ENCODE peak calls at places on chromosomes 5 and 9, in four cellular contexts. H, T, O and C are unnamed samples.

GRCh38 chr5:100270323-100270771 is 264.8 kb upstream of the FAM174A start:
- DNase-seq in H (no peak), T (no peak), O (no peak), C (no peak)

GRCh38 chr5:108681079-108681921 is 66.4 kb upstream of the FER start:
- DNase-seq in H (no peak), T (peak; percentile 50), O (peak; percentile 26), C (peak; percentile 43)

GRCh38 chr5:55303238-55303690 is 4.2 kb downstream of the DHX29 start:
- DNase-seq in H (no peak), T (no peak), O (no peak), C (no peak)

GRCh38 chr5:56745864-56746263 is 69.5 kb upstream of the MAP3K1 start:
- DNase-seq in T (no peak), O (no peak), H (no peak), C (no peak)

GRCh38 chr9:77751341-77752091 is 103.4 kb upstream of the GNA14 start:
- DNase-seq in O (peak; percentile 9), T (peak; percentile 35), H (no peak), C (peak; percentile 58)

GRCh38 chr5:56481147-56481997 is 248.2 kb upstream of the ANKRD55 start:
- DNase-seq in O (no peak), T (peak; percentile 35), H (peak; percentile 60), C (no peak)

GRCh38 chr5:862367-863243 is 11.8 kb upstream of the ZDHHC11 start:
- DNase-seq in H (no peak), O (no peak), T (no peak), C (no peak)

GRCh38 chr9:76135902-76136301 is 245.4 kb downstream of the PCSK5 start:
- DNase-seq in O (no peak), H (no peak), T (no peak), C (no peak)

GRCh38 chr5:393846-394275 is 49.1 kb upstream of the EXOC3 start:
- DNase-seq in H (no peak), O (no peak), T (no peak), C (no peak)

GRCh38 chr5:159825551-159826051 is 90.7 kb upstream of the ADRA1B start:
- DNase-seq in T (no peak), H (no peak), O (no peak), C (peak; percentile 44)

GRCh38 chr5:17000296-17000939 is 64.3 kb upstream of the MYO10 start:
- DNase-seq in T (no peak), H (no peak), O (no peak), C (peak; percentile 39)

GRCh38 chr9:137493163-137494103 is 34.3 kb upstream of the NSMF start:
- DNase-seq in H (no peak), T (no peak), O (no peak), C (no peak)

GRCh38 chr9:36985769-36986547 is 48.1 kb downstream of the PAX5 start:
- DNase-seq in T (no peak), O (no peak), H (peak; percentile 80), C (no peak)

DNA sequence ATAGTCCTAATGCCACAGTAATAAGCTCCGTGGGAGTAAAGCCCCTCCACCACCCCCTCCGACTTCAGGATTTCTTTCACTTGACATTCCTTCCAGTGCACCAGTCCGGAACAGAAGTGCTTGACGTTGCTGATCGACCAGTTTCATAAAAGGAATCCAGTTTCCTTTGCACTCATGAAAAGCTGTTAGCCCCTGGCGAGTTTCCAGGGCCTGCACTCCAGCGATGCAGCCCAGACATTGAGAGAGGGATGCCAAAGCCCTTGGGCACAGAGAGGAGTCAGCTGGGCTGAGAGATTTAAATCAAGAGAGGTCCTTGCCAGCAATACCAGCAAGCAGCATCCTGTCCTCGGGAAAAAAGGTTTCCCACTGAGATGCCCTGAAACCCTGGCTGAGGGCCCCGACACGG is 170.1 kb downstream of the GABBR2 start:
- DNase-seq in H (no peak), O (no peak), T (no peak), C (no peak)
- TF ChIP-seq EP300 in H (no peak), O (no peak), T (no peak), C (no peak)

GRCh38 chr9:33348998-33349397 is 53.4 kb downstream of the AQP7 start:
- DNase-seq in H (peak; percentile 10), O (no peak), T (no peak), C (no peak)

GRCh38 chr9:33350310-33350709 is 52.1 kb downstream of the AQP7 start:
- DNase-seq in T (no peak), O (no peak), H (no peak), C (peak; percentile 74)

GRCh38 chr9:33346564-33346963 is 55.8 kb downstream of the AQP7 start:
- DNase-seq in H (no peak), O (no peak), T (no peak), C (no peak)

GRCh38 chr9:33351547-33351946 is 50.8 kb downstream of the AQP7 start:
- DNase-seq in O (no peak), T (no peak), H (peak; percentile 31), C (no peak)

GRCh38 chr9:33349743-33350142 is 52.6 kb downstream of the AQP7 start:
- DNase-seq in T (no peak), H (peak; percentile 20), O (no peak), C (no peak)
- TF ChIP-seq MAFK in T (no peak), H (no peak), O (no peak), C (no peak)

GRCh38 chr9:3528466-3528865 is 2.7 kb upstream of the RFX3 start:
- DNase-seq in H (no peak), T (no peak), O (peak; percentile 8), C (no peak)
- TF ChIP-seq HDAC2 in H (no peak), T (no peak), O (no peak), C (no peak)

GRCh38 chr5:135657536-135658307 is 78.9 kb upstream of the CXCL14 start:
- DNase-seq in O (no peak), H (no peak), T (no peak), C (no peak)

GRCh38 chr5:135662104-135662503 is 83.3 kb upstream of the CXCL14 start:
- DNase-seq in H (no peak), T (no peak), O (no peak), C (no peak)

GRCh38 chr5:135662683-135663082 is 83.9 kb upstream of the CXCL14 start:
- DNase-seq in T (no peak), O (no peak), H (no peak), C (no peak)

GRCh38 chr5:135655326-135655725 is 76.5 kb upstream of the CXCL14 start:
- DNase-seq in H (no peak), T (no peak), O (no peak), C (no peak)

DNA sequence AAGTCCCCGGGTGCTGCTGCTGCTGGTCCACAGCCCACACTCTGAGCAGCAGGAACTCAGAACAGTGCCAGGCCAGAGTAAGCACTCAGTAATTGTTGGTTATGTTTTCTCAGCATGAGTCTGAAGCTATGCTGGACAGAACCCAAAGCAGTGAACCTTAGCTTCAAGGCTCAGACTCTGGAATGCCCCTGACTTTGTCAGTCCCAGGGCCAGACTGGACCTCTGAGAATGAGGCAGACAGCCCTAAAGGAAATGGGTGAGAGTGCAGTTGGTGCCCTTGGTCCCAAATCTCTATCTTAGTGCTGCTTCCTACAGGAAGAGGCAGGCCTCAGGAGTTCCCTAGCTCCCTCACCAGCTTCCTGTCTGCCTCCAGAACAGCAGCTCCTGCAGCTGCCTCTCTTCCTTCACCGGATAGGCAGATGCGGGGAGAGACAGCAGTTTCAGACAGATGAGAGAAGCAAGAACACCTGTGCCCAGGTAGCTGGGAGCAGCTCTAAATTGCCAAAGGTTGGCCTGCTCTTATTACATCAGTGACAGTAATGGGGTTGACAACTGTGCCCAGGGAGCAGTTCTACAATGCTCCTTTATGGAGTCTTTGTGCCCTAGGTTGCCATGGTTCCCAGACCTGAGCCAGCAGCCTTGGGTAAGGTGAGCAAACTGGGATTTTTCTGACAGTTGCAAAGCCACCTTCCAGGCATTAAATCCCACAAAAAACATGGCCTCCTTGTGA is 82.2 kb upstream of the CXCL14 start:
- DNase-seq in H (no peak), O (no peak), T (no peak), C (no peak)
- TF ChIP-seq EP300 in H (no peak), O (no peak), T (no peak), C (no peak)